ENCODE peak calls at places on chromosomes 1 and 21, in five cellular contexts. K is WTC11, S is foreskin fibroblast, C is BE2C, V is HL-60. N is an unnamed sample.

GRCh38 chr1:27940870-27941269 is 6.1 kb downstream of the SMPDL3B start:
- DNase-seq in K (no peak), S (no peak), C (no peak), V (no peak), N (no peak)

GRCh38 chr1:225746361-225747179 is 31.1 kb upstream of the SRP9 start:
- DNase-seq in K (peak), S (peak), C (peak), V (no peak), N (peak)

GRCh38 chr1:201552941-201553341 is 14.0 kb downstream of the NAV1 start:
- DNase-seq in K (no peak), S (peak), C (peak), V (no peak), N (peak)

GRCh38 chr21:44527156-44527982 is 12.6 kb downstream of the KRTAP10-1 start:
- DNase-seq in K (peak), S (no peak), C (no peak), V (no peak), N (no peak)

GRCh38 chr21:17463441-17463840 is 49.4 kb upstream of the CXADR start:
- DNase-seq in K (no peak), S (peak), C (no peak), V (no peak), N (no peak)

GRCh38 chr1:72623299-72623708 is 341.0 kb upstream of the NEGR1 start:
- DNase-seq in K (no peak), S (peak), C (no peak), V (peak), N (peak)

GRCh38 chr1:21901986-21902377 is 35.1 kb downstream of the HSPG2 start:
- DNase-seq in K (no peak), S (no peak), C (no peak), V (no peak), N (no peak)

GRCh38 chr1:10450156-10450801 is 448 bp downstream of the CORT start:
- DNase-seq in K (no peak), S (no peak), C (no peak), V (no peak), N (no peak)

GRCh38 chr21:29264721-29265120 is 34.0 kb upstream of the BACH1 start:
- DNase-seq in K (no peak), S (no peak), C (no peak), V (no peak), N (no peak)

GRCh38 chr1:7988576-7988975 is 27.1 kb downstream of the PARK7 start:
- DNase-seq in K (no peak), S (no peak), C (no peak), V (no peak), N (no peak)

GRCh38 chr1:214967865-214968575 is 114.5 kb upstream of the KCNK2 start:
- DNase-seq in K (no peak), S (peak), C (no peak), V (no peak), N (no peak)

GRCh38 chr1:75330633-75331032 is 196.4 kb downstream of the LHX8 start:
- DNase-seq in K (no peak), S (no peak), C (no peak), V (no peak), N (no peak)

GRCh38 chr1:150168960-150169565 is 19.3 kb downstream of the PLEKHO1 start:
- DNase-seq in K (peak), S (no peak), C (peak), V (peak), N (peak)

GRCh38 chr1:58979677-58980076 is 195.8 kb upstream of the JUN start:
- DNase-seq in K (no peak), S (no peak), C (no peak), V (no peak), N (no peak)

GRCh38 chr21:42652527-42653491 is 612 bp upstream of the PDE9A start:
- DNase-seq in K (peak), S (peak), C (peak), V (no peak), N (peak)

GRCh38 chr1:12460911-12461621 is 156.9 kb downstream of the DHRS3 start:
- DNase-seq in K (no peak), S (no peak), C (no peak), V (no peak), N (no peak)

GRCh38 chr1:197139169-197139568 is 7.3 kb downstream of the ASPM start:
- DNase-seq in K (no peak), S (no peak), C (no peak), V (no peak), N (no peak)

GRCh38 chr1:10832703-10833102 is 36.3 kb upstream of the CASZ1 start:
- DNase-seq in K (no peak), S (no peak), C (no peak), V (no peak), N (no peak)

GRCh38 chr1:178628637-178629548 is 96.2 kb upstream of the RALGPS2 start:
- DNase-seq in K (no peak), S (peak), C (no peak), V (no peak), N (no peak)

GRCh38 chr1:21663251-21663950 is 5.8 kb downstream of the RAP1GAP start:
- DNase-seq in K (no peak), S (no peak), C (no peak), V (no peak), N (no peak)

GRCh38 chr1:206727981-206728380 is 42.6 kb upstream of the IL19 start:
- DNase-seq in K (no peak), S (no peak), C (no peak), V (no peak), N (no peak)

GRCh38 chr1:61641578-61642336 is 83.2 kb downstream of the TM2D1 start:
- DNase-seq in K (peak), S (peak), C (peak), V (peak), N (peak)

GRCh38 chr21:14942801-14943490 is 121.9 kb downstream of the NRIP1 start:
- DNase-seq in K (no peak), S (no peak), C (no peak), V (no peak), N (no peak)

GRCh38 chr21:42522271-42522670 is 8.6 kb downstream of the SLC37A1 start:
- DNase-seq in K (no peak), S (no peak), C (no peak), V (no peak), N (no peak)

GRCh38 chr1:174995121-174995520 is 4.6 kb upstream of the CACYBP start:
- DNase-seq in K (no peak), S (no peak), C (no peak), V (no peak), N (no peak)

GRCh38 chr1:7535934-7536878 is 234.9 kb upstream of the VAMP3 start:
- DNase-seq in K (peak), S (no peak), C (no peak), V (no peak), N (no peak)

GRCh38 chr1:25559996-25560395 is 16.6 kb downstream of the LDLRAP1 start:
- DNase-seq in K (no peak), S (no peak), C (no peak), V (no peak), N (no peak)

GRCh38 chr1:64966158-64966963 is at the start of gene JAK1:
- DNase-seq in K (peak), S (peak), C (peak), V (peak), N (peak)
- TF ChIP-seq CTCF in K (no peak), S (no peak), C (no peak), V (no peak), N (no peak)

GRCh38 chr1:5599541-5599940 is 392.7 kb downstream of the NPHP4 start:
- DNase-seq in K (no peak), S (no peak), C (no peak), V (no peak), N (no peak)
- TF ChIP-seq CTCF in K (no peak), S (no peak), C (no peak), V (no peak), N (no peak)

DNA sequence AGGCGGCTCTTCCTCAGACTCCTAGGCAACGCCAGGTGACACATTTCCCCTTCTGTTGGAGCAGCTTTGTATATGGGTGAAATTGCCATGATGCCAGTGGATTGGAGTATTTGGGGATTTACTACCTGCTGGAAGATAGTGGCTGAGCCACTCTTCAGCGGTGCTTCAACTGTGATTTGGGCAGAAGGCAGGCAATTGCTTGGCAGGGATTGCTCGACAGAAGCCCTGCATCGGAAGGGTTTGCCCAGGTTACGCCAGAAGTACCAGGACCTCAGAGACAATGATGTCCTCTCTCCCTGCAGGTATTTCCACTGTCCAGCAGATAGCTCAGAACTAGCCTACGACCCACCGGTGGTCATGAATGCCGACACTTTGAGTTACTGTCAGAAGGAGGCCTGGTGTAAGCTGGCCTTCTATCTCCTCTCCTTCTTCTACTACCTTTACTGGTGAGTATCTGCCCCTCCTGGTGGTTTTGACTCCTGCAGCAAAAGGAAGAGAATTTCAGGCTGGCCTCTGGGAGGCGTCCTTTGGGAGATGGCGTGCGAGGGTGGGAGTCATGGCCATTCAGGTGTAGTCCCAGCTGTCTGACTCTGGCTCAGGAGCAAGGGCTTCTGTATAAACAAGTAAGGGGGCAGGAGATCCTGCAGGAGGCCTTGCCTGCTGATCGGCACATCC is 118.3 kb downstream of the CNIH3 start:
- DNase-seq in K (peak), S (no peak), C (no peak), V (no peak), N (no peak)
- TF ChIP-seq CTCF in K (no peak), S (no peak), C (peak), V (no peak), N (no peak)

GRCh38 chr1:95311006-95311405 is 77.0 kb downstream of the RWDD3 start:
- DNase-seq in K (no peak), S (no peak), C (peak), V (no peak), N (no peak)

GRCh38 chr1:95308276-95308675 is 74.3 kb downstream of the RWDD3 start:
- DNase-seq in K (no peak), S (no peak), C (peak), V (no peak), N (no peak)

GRCh38 chr1:95312181-95312580 is 78.2 kb downstream of the RWDD3 start:
- DNase-seq in K (no peak), S (no peak), C (no peak), V (no peak), N (no peak)

GRCh38 chr1:95311762-95312161 is 77.8 kb downstream of the RWDD3 start:
- DNase-seq in K (no peak), S (no peak), C (no peak), V (no peak), N (no peak)

GRCh38 chr1:95309031-95309459 is 75.0 kb downstream of the RWDD3 start:
- DNase-seq in K (peak), S (peak), C (peak), V (no peak), N (peak)
- TF ChIP-seq CTCF in K (peak), S (peak), C (peak), V (no peak), N (peak)